ENCODE peak calls at places on chromosomes 3 and 15, in eight cellular contexts. L is spleen, D is esophagus muscularis mucosa, Q is breast epithelium, V is transverse colon, S is GM23338, J is upper lobe of left lung, N is endothelial cell of umbilical vein. P is an unnamed sample.

GRCh38 chr3:49305608-49306007 is 28.6 kb upstream of the C3orf62 start:
- DNase-seq in J (no peak), Q (no peak), V (no peak), N (no peak), L (no peak), S (no peak), D (no peak), P (no peak)

GRCh38 chr3:192904632-192905289 is 12.9 kb downstream of the MB21D2 start:
- DNase-seq in L (no peak), J (no peak), D (no peak), S (no peak), N (no peak), Q (no peak), V (no peak), P (no peak)

GRCh38 chr3:31968927-31969418 is 12.1 kb downstream of the OSBPL10 start:
- DNase-seq in S (no peak), V (no peak), D (peak; percentile 66), N (peak; percentile 57), Q (peak; percentile 44), J (no peak), L (no peak), P (peak; percentile 45)

GRCh38 chr3:107452436-107452835 is 70.3 kb upstream of the BBX start:
- DNase-seq in S (no peak), Q (no peak), J (no peak), N (no peak), D (no peak), V (no peak), L (no peak), P (no peak)

GRCh38 chr3:66816110-66816761 is 181.9 kb upstream of the KBTBD8 start:
- DNase-seq in V (no peak), S (peak; percentile 82), L (no peak), Q (no peak), N (peak; percentile 64), J (no peak), D (no peak), P (no peak)

GRCh38 chr15:69468241-69469121 is 15.9 kb downstream of the RPLP1 start:
- DNase-seq in V (peak; percentile 61), D (no peak), Q (peak; percentile 67), S (no peak), L (no peak), N (no peak), J (no peak), P (peak; percentile 70)

GRCh38 chr3:103410231-103410630 is 975.4 kb downstream of the ZPLD1 start:
- DNase-seq in D (no peak), V (no peak), S (peak; percentile 73), L (peak; percentile 53), Q (no peak), N (no peak), J (peak; percentile 54), P (no peak)

GRCh38 chr3:197801801-197802504 is 10.9 kb downstream of the LRCH3 start:
- DNase-seq in S (peak; percentile 35), D (no peak), J (no peak), V (no peak), Q (peak; percentile 37), L (no peak), N (peak; percentile 37), P (no peak)

GRCh38 chr3:185215873-185216586 is 37.8 kb downstream of the EHHADH start:
- DNase-seq in J (no peak), L (no peak), N (peak; percentile 55), D (no peak), S (peak; percentile 35), V (no peak), Q (no peak), P (no peak)

GRCh38 chr15:42157381-42157780 is 945 bp upstream of the PLA2G4F start:
- DNase-seq in J (no peak), D (no peak), S (no peak), V (no peak), N (no peak), Q (no peak), L (no peak), P (no peak)

GRCh38 chr3:14541646-14542045 is 1.5 kb upstream of the GRIP2 start:
- DNase-seq in L (no peak), J (no peak), N (no peak), S (no peak), Q (no peak), D (no peak), V (no peak), P (no peak)

GRCh38 chr3:194139977-194140351 is 4.0 kb downstream of the HES1 start:
- DNase-seq in L (no peak), D (no peak), S (no peak), Q (no peak), J (no peak), N (no peak), V (no peak), P (no peak)

GRCh38 chr3:194139085-194139976 is 3.4 kb downstream of the HES1 start:
- DNase-seq in N (peak; percentile 92), V (no peak), J (peak; percentile 64), S (peak; percentile 67), L (no peak), Q (no peak), D (no peak), P (peak; percentile 77)

GRCh38 chr3:194137314-194138097 is 1.6 kb downstream of the HES1 start:
- DNase-seq in S (peak; percentile 66), Q (peak; percentile 58), D (no peak), V (peak; percentile 74), L (peak; percentile 94), N (peak; percentile 74), J (peak; percentile 92), P (peak; percentile 62)

GRCh38 chr3:194138098-194138474 is 2.1 kb downstream of the HES1 start:
- DNase-seq in D (no peak), Q (no peak), N (peak; percentile 54), S (no peak), J (no peak), V (no peak), L (no peak), P (no peak)

DNA sequence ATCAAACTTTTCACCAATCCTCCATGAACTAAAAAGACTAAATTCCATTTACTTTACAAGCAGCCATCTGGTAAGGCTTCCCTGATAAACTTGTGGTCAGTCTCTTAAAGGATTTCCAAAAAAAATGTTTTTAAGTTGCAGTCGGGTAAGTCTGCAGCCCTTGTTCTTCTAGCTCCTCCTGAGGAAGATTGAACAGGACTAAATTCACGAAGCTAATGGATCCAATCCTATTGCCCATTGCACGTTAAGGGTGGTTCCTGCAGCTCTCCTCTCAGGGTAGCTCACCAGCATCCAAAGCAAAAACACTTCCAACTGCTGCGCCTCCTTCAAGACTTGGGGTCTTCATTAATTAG is 2.8 kb downstream of the HES1 start:
- DNase-seq in Q (no peak), L (no peak), V (no peak), N (no peak), D (no peak), J (no peak), S (no peak), P (no peak)
- H3K4me3 ChIP-seq in Q (peak overlapping the region; percentile 89), L (peak overlapping the region; percentile 75), V (peak overlapping the region; percentile 53), N (peak overlapping the region; percentile 21), D (peak overlapping the region; percentile 80), J (no peak overlapping the region), S (peak overlapping the region; percentile 78), P (peak overlapping the region; percentile 60)

GRCh38 chr3:134364936-134365765 is 9.1 kb downstream of the AMOTL2 start:
- DNase-seq in V (no peak), J (no peak), N (peak; percentile 44), S (no peak), Q (no peak), D (no peak), L (peak; percentile 47), P (no peak)
- H3K4me1 ChIP-seq in V (peaks cover 44% of the 10 kb centered on the region), J (peaks cover 100% of the 10 kb centered on the region), N (peaks cover 72% of the 10 kb centered on the region), S (peaks cover 31% of the 10 kb centered on the region), Q (peaks cover 19% of the 10 kb centered on the region), D (peaks cover 100% of the 10 kb centered on the region), L (peaks cover 99% of the 10 kb centered on the region), P (peaks cover 19% of the 10 kb centered on the region)

GRCh38 chr3:45904931-45905330 is 18.6 kb downstream of the CCR9 start:
- DNase-seq in D (no peak), S (no peak), N (no peak), L (peak; percentile 47), V (no peak), Q (no peak), J (no peak), P (no peak)
- TF ChIP-seq POLR2AphosphoS5 in D (no peak), S (no peak), N (no peak), L (no peak), V (no peak), Q (no peak), J (no peak), P (no peak)

DNA sequence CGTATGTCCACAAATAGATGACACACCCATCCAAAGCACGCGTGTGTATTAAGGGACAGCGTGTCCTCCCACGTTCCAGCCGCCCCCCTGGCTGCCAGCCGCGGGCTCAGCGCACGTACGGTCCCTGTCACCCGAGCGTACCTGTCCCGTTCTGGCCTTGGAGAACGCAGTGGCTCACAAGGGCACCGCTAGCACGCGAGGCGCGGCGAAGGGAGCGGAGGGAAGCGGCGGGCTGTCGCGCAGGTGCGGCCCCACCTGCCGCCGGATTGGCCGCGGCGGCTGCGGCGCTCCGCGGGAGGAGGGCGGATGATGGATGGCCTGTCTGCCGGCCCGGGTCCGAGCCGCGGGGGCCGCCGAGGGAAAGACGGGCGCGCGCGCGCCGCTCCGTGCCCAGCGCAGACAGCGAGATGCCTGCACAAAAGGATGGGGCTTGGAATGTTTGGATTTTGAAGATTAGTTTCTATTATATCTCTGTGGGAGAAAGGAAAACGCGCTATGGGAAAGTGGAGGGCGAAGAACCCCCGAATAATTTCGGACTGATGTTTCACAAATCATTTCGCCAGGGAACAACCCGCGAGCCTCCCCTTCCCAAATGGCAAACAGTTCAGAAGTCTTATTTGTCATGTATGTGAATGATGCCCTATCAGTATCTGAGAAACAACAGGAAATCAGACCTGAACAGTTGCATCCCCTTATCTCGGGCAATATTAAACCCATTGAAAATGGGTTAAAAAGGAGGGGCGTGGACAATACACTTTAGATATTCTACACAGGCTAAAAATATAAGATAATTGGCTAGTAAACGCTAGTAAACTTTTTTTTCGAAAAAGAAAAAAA is 1003.6 kb upstream of the NR2F2 start:
- DNase-seq in Q (no peak), N (peak; percentile 75), J (peak; percentile 78), D (no peak), S (peak; percentile 57), L (peak; percentile 77), V (no peak), P (no peak)
- H3K4me3 ChIP-seq in Q (peak overlapping the region; percentile 68), N (peak overlapping the region; percentile 64), J (peak overlapping the region; percentile 27), D (peak overlapping the region; percentile 57), S (peak overlapping the region; percentile 65), L (peak overlapping the region; percentile 68), V (peak overlapping the region; percentile 28), P (peak overlapping the region; percentile 26)

GRCh38 chr15:47374222-47374621 is 343.1 kb upstream of the SEMA6D start:
- DNase-seq in L (no peak), Q (no peak), J (no peak), N (peak; percentile 52), D (no peak), V (no peak), S (peak; percentile 70), P (no peak)
- H3K4me1 ChIP-seq in L (no peaks in the 10 kb centered on the region), Q (no peaks in the 10 kb centered on the region), J (no peaks in the 10 kb centered on the region), N (no peaks in the 10 kb centered on the region), D (no peaks in the 10 kb centered on the region), V (no peaks in the 10 kb centered on the region), S (peaks cover 3% of the 10 kb centered on the region), P (no peaks in the 10 kb centered on the region)

DNA sequence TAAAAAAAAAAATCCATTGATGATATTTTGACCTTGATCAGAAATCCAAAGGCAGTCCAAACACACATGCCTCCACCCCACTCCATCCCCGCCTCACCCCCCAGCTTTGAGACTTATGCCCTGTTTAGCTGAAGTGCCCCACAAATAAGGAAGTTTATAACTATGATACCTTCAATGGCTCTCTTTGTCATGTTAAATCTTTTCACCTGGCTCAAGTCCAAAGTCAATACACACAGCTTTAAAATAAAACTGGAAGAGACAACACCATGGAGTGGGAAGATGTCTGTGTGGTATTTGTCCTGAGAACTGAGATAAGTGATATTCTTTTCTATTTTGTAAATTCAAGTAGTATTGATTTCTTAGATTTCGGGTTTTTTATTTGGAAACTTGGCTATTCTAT is 5.0 kb downstream of the FOXB1 start:
- DNase-seq in J (no peak), N (no peak), V (no peak), S (peak; percentile 50), L (no peak), Q (no peak), D (no peak), P (no peak)
- TF ChIP-seq POLR2AphosphoS5 in J (no peak), N (no peak), V (no peak), S (no peak), L (no peak), Q (no peak), D (no peak), P (no peak)